ENCODE peak calls at places on chromosomes 2 and 18, in four cellular contexts. S, P, Z and U are unnamed samples.

GRCh38 chr2:24658531-24659202 is 134.5 kb downstream of the PTRHD1 start:
- DNase-seq in P (no peak), Z (no peak), S (no peak), U (no peak)

GRCh38 chr2:13611939-13612338 is 895.2 kb downstream of the TRIB2 start:
- DNase-seq in P (no peak), Z (no peak), S (no peak), U (no peak)

GRCh38 chr2:109321570-109321969 is 192.6 kb downstream of the SH3RF3 start:
- DNase-seq in P (no peak), Z (no peak), S (peak; percentile 71), U (no peak)

GRCh38 chr18:24914148-24914525 is 437.8 kb downstream of the ZNF521 start:
- DNase-seq in Z (no peak), P (no peak), S (no peak), U (no peak)

GRCh38 chr2:111666160-111666559 is 217.8 kb downstream of the ANAPC1 start:
- DNase-seq in S (no peak), Z (no peak), P (no peak), U (no peak)

GRCh38 chr2:38734299-38735058 is 16.7 kb downstream of the SRSF7 start:
- DNase-seq in S (no peak), Z (no peak), P (no peak), U (no peak)

GRCh38 chr2:201786471-201786870 is 5.7 kb upstream of the ALS2 start:
- DNase-seq in S (no peak), Z (no peak), P (no peak), U (no peak)

GRCh38 chr18:7116832-7117389 is 686 bp downstream of the LAMA1 start:
- DNase-seq in Z (no peak), P (no peak), S (no peak), U (peak; percentile 29)

GRCh38 chr2:183214680-183215079 is 90.4 kb downstream of the NUP35 start:
- DNase-seq in P (no peak), S (no peak), Z (no peak), U (no peak)

GRCh38 chr18:61727241-61727640 is 165.6 kb downstream of the RNF152 start:
- DNase-seq in Z (no peak), S (no peak), P (no peak), U (no peak)

GRCh38 chr2:73705091-73705490 is 32.1 kb downstream of the TPRKB start:
- DNase-seq in S (no peak), Z (no peak), P (no peak), U (no peak)

GRCh38 chr2:212228651-212229253 is 309.9 kb downstream of the ERBB4 start:
- DNase-seq in S (peak; percentile 8), Z (no peak), P (no peak), U (no peak)

GRCh38 chr2:238083919-238084318 is 16.2 kb upstream of the ESPNL start:
- DNase-seq in Z (no peak), P (no peak), S (no peak), U (no peak)

GRCh38 chr2:13114391-13114790 is 397.7 kb downstream of the TRIB2 start:
- DNase-seq in Z (no peak), S (peak; percentile 37), P (no peak), U (peak; percentile 14)

GRCh38 chr18:50009772-50010171 is 185.2 kb downstream of the MYO5B start:
- DNase-seq in P (no peak), S (peak; percentile 37), Z (peak; percentile 10), U (peak; percentile 20)

GRCh38 chr2:98356729-98357128 is 10.5 kb downstream of the CNGA3 start:
- DNase-seq in S (no peak), P (no peak), Z (no peak), U (no peak)

GRCh38 chr2:83826601-83827000 is 632.5 kb downstream of the SUCLG1 start:
- DNase-seq in Z (no peak), P (no peak), S (no peak), U (no peak)

GRCh38 chr18:22385718-22386117 is 32.0 kb downstream of the CTAGE1 start:
- DNase-seq in S (peak; percentile 90), P (no peak), Z (no peak), U (no peak)

GRCh38 chr2:71045841-71046495 is 22.5 kb upstream of the NAGK start:
- DNase-seq in S (no peak), Z (no peak), P (no peak), U (no peak)

GRCh38 chr18:35478520-35479435 is 19.0 kb downstream of the INO80C start:
- DNase-seq in P (no peak), Z (peak; percentile 58), S (peak; percentile 68), U (no peak)

GRCh38 chr2:73022024-73022568 is 49.4 kb downstream of the SFXN5 start:
- DNase-seq in P (no peak), S (no peak), Z (no peak), U (no peak)

GRCh38 chr2:101157272-101157671 is 6.1 kb upstream of the TBC1D8 start:
- DNase-seq in P (no peak), S (no peak), Z (no peak), U (no peak)

GRCh38 chr18:34549367-34549766 is 160.7 kb upstream of the DTNA start:
- DNase-seq in S (no peak), Z (no peak), P (no peak), U (no peak)

GRCh38 chr2:170928036-170928823 is 823 bp upstream of the GORASP2 start:
- DNase-seq in P (peak; percentile 63), S (no peak), Z (no peak), U (no peak)

GRCh38 chr2:239921843-239922242 is 103.3 kb downstream of the NDUFA10 start:
- DNase-seq in Z (no peak), S (no peak), P (no peak), U (no peak)

GRCh38 chr2:231207734-231208133 is 9.3 kb downstream of the ARMC9 start:
- DNase-seq in P (no peak), Z (no peak), S (no peak), U (no peak)

GRCh38 chr18:46343940-46344372 is 239.8 kb downstream of the HAUS1 start:
- DNase-seq in S (no peak), Z (peak; percentile 50), P (no peak), U (no peak)

GRCh38 chr2:73925033-73925704 is 1.5 kb upstream of the DGUOK start:
- DNase-seq in P (peak; percentile 14), S (no peak), Z (no peak), U (no peak)

GRCh38 chr2:113700186-113700841 is 56.1 kb downstream of the SLC35F5 start:
- DNase-seq in P (peak; percentile 67), Z (peak; percentile 58), S (peak; percentile 12), U (no peak)

GRCh38 chr2:30888841-30889407 is 81.7 kb upstream of the CAPN13 start:
- DNase-seq in Z (no peak), S (no peak), P (no peak), U (no peak)

GRCh38 chr2:88016086-88016947 is at the start of gene RNU2-63P:
- DNase-seq in Z (peak; percentile 75), S (peak; percentile 94), P (peak; percentile 91), U (peak; percentile 92)

GRCh38 chr2:122203523-122203922 is 448.1 kb downstream of the TSN start:
- DNase-seq in S (peak; percentile 90), P (no peak), Z (no peak), U (no peak)

GRCh38 chr18:79922971-79923411 is 28.5 kb downstream of the SLC66A2 start:
- DNase-seq in S (no peak), Z (no peak), P (no peak), U (no peak)

GRCh38 chr2:81495556-81495955 is 1191.0 kb upstream of the LRRTM1 start:
- DNase-seq in Z (no peak), S (no peak), P (no peak), U (no peak)

GRCh38 chr2:202035941-202036372 is 2.3 kb downstream of the FZD7 start:
- DNase-seq in P (no peak), S (no peak), Z (no peak), U (no peak)

GRCh38 chr2:215430528-215431187 is 5.2 kb downstream of the FN1 start:
- DNase-seq in S (peak; percentile 78), P (no peak), Z (no peak), U (no peak)

GRCh38 chr2:159131882-159132281 is 154.6 kb downstream of the WDSUB1 start:
- DNase-seq in S (peak; percentile 89), P (no peak), Z (no peak), U (no peak)

GRCh38 chr2:131521961-131522781 is 5.5 kb upstream of the CCDC74A start:
- DNase-seq in P (no peak), S (no peak), Z (no peak), U (no peak)